ENCODE peak calls at places on chromosomes 16 and 17, in seven cellular contexts. One of them, this sample, is unnamed.

GRCh38 chr16:83143788-83144187 is 517.0 kb downstream of the CDH13 start:
- DNase-seq in upper lobe of right lung: no peak
- DNase-seq in CD8-positive, alpha-beta T cell: no peak
- DNase-seq in Peyer's patch: no peak
- DNase-seq in stomach: no peak
- DNase-seq in endothelial cell: no peak
- DNase-seq in AG09319: no peak
- DNase-seq in this sample: no peak

GRCh38 chr16:15523939-15524338 is 89.6 kb downstream of the BMERB1 start:
- DNase-seq in upper lobe of right lung: no peak
- DNase-seq in CD8-positive, alpha-beta T cell: no peak
- DNase-seq in Peyer's patch: no peak
- DNase-seq in stomach: no peak
- DNase-seq in endothelial cell: no peak
- DNase-seq in AG09319: no peak
- DNase-seq in this sample: no peak

GRCh38 chr16:64983983-64984382 is 137.9 kb downstream of the CDH11 start:
- DNase-seq in upper lobe of right lung: no peak
- DNase-seq in CD8-positive, alpha-beta T cell: no peak
- DNase-seq in Peyer's patch: no peak
- DNase-seq in stomach: no peak
- DNase-seq in endothelial cell: peak
- DNase-seq in AG09319: peak
- DNase-seq in this sample: no peak

GRCh38 chr17:35010093-35010492 is 29.8 kb downstream of the LIG3 start:
- DNase-seq in upper lobe of right lung: no peak
- DNase-seq in CD8-positive, alpha-beta T cell: no peak
- DNase-seq in Peyer's patch: no peak
- DNase-seq in stomach: no peak
- DNase-seq in endothelial cell: no peak
- DNase-seq in AG09319: no peak
- DNase-seq in this sample: no peak

GRCh38 chr17:56935461-56935860 is 21.6 kb upstream of the TRIM25 start:
- DNase-seq in upper lobe of right lung: no peak
- DNase-seq in CD8-positive, alpha-beta T cell: no peak
- DNase-seq in Peyer's patch: no peak
- DNase-seq in stomach: no peak
- DNase-seq in endothelial cell: no peak
- DNase-seq in AG09319: no peak
- DNase-seq in this sample: no peak

GRCh38 chr17:42112552-42113176 is at the start of gene DHX58:
- DNase-seq in upper lobe of right lung: peak
- DNase-seq in CD8-positive, alpha-beta T cell: peak
- DNase-seq in Peyer's patch: peak
- DNase-seq in stomach: peak
- DNase-seq in endothelial cell: no peak
- DNase-seq in AG09319: peak
- DNase-seq in this sample: no peak

GRCh38 chr16:57231821-57232350 is 13.2 kb upstream of the ARL2BP start:
- DNase-seq in upper lobe of right lung: no peak
- DNase-seq in CD8-positive, alpha-beta T cell: no peak
- DNase-seq in Peyer's patch: no peak
- DNase-seq in stomach: no peak
- DNase-seq in endothelial cell: no peak
- DNase-seq in AG09319: peak
- DNase-seq in this sample: no peak

GRCh38 chr17:79951361-79952264 is 84.1 kb downstream of the TBC1D16 start:
- DNase-seq in upper lobe of right lung: peak
- DNase-seq in CD8-positive, alpha-beta T cell: no peak
- DNase-seq in Peyer's patch: peak
- DNase-seq in stomach: peak
- DNase-seq in endothelial cell: no peak
- DNase-seq in AG09319: peak
- DNase-seq in this sample: peak

GRCh38 chr16:4800290-4801041 is 2.0 kb downstream of the ROGDI start:
- DNase-seq in upper lobe of right lung: peak
- DNase-seq in CD8-positive, alpha-beta T cell: no peak
- DNase-seq in Peyer's patch: peak
- DNase-seq in stomach: peak
- DNase-seq in endothelial cell: peak
- DNase-seq in AG09319: no peak
- DNase-seq in this sample: no peak

GRCh38 chr17:43823350-43824084 is 9.4 kb downstream of the MPP3 start:
- DNase-seq in upper lobe of right lung: peak
- DNase-seq in CD8-positive, alpha-beta T cell: no peak
- DNase-seq in Peyer's patch: no peak
- DNase-seq in stomach: peak
- DNase-seq in endothelial cell: no peak
- DNase-seq in AG09319: no peak
- DNase-seq in this sample: no peak

GRCh38 chr17:80805032-80805751 is 186.4 kb upstream of the CHMP6 start:
- DNase-seq in upper lobe of right lung: peak
- DNase-seq in CD8-positive, alpha-beta T cell: no peak
- DNase-seq in Peyer's patch: no peak
- DNase-seq in stomach: no peak
- DNase-seq in endothelial cell: no peak
- DNase-seq in AG09319: peak
- DNase-seq in this sample: no peak

GRCh38 chr17:7138800-7139381 is 24.3 kb upstream of the ASGR2 start:
- DNase-seq in upper lobe of right lung: no peak
- DNase-seq in CD8-positive, alpha-beta T cell: no peak
- DNase-seq in Peyer's patch: no peak
- DNase-seq in stomach: no peak
- DNase-seq in endothelial cell: no peak
- DNase-seq in AG09319: no peak
- DNase-seq in this sample: no peak

GRCh38 chr16:68376590-68376989 is 65.8 kb downstream of the PRMT7 start:
- DNase-seq in upper lobe of right lung: no peak
- DNase-seq in CD8-positive, alpha-beta T cell: no peak
- DNase-seq in Peyer's patch: no peak
- DNase-seq in stomach: no peak
- DNase-seq in endothelial cell: no peak
- DNase-seq in AG09319: no peak
- DNase-seq in this sample: no peak

GRCh38 chr16:80208015-80208414 is 332.8 kb upstream of the DYNLRB2 start:
- DNase-seq in upper lobe of right lung: no peak
- DNase-seq in CD8-positive, alpha-beta T cell: no peak
- DNase-seq in Peyer's patch: no peak
- DNase-seq in stomach: no peak
- DNase-seq in endothelial cell: no peak
- DNase-seq in AG09319: no peak
- DNase-seq in this sample: no peak

GRCh38 chr17:38428643-38429371 is 543 bp downstream of the ARHGAP23 start:
- DNase-seq in upper lobe of right lung: peak
- DNase-seq in CD8-positive, alpha-beta T cell: no peak
- DNase-seq in Peyer's patch: no peak
- DNase-seq in stomach: peak
- DNase-seq in endothelial cell: peak
- DNase-seq in AG09319: no peak
- DNase-seq in this sample: no peak

GRCh38 chr17:27293359-27293897 is 486 bp upstream of the WSB1 start:
- DNase-seq in upper lobe of right lung: no peak
- DNase-seq in CD8-positive, alpha-beta T cell: no peak
- DNase-seq in Peyer's patch: no peak
- DNase-seq in stomach: no peak
- DNase-seq in endothelial cell: no peak
- DNase-seq in AG09319: no peak
- DNase-seq in this sample: no peak

GRCh38 chr16:26644912-26645543 is 421.7 kb upstream of the C16orf82 start:
- DNase-seq in upper lobe of right lung: no peak
- DNase-seq in CD8-positive, alpha-beta T cell: no peak
- DNase-seq in Peyer's patch: no peak
- DNase-seq in stomach: no peak
- DNase-seq in endothelial cell: no peak
- DNase-seq in AG09319: no peak
- DNase-seq in this sample: no peak

GRCh38 chr17:9971991-9972390 is 66.9 kb upstream of the RCVRN start:
- DNase-seq in upper lobe of right lung: peak
- DNase-seq in CD8-positive, alpha-beta T cell: no peak
- DNase-seq in Peyer's patch: peak
- DNase-seq in stomach: peak
- DNase-seq in endothelial cell: no peak
- DNase-seq in AG09319: peak
- DNase-seq in this sample: no peak

GRCh38 chr16:81918927-81919326 is 92.3 kb downstream of the SDR42E1 start:
- DNase-seq in upper lobe of right lung: no peak
- DNase-seq in CD8-positive, alpha-beta T cell: no peak
- DNase-seq in Peyer's patch: no peak
- DNase-seq in stomach: no peak
- DNase-seq in endothelial cell: no peak
- DNase-seq in AG09319: no peak
- DNase-seq in this sample: no peak

GRCh38 chr17:1878419-1879121 is 48.8 kb downstream of the RPA1 start:
- DNase-seq in upper lobe of right lung: peak
- DNase-seq in CD8-positive, alpha-beta T cell: no peak
- DNase-seq in Peyer's patch: no peak
- DNase-seq in stomach: no peak
- DNase-seq in endothelial cell: no peak
- DNase-seq in AG09319: no peak
- DNase-seq in this sample: no peak

GRCh38 chr17:48954300-48954755 is 9.7 kb upstream of the SNF8 start:
- DNase-seq in upper lobe of right lung: no peak
- DNase-seq in CD8-positive, alpha-beta T cell: no peak
- DNase-seq in Peyer's patch: no peak
- DNase-seq in stomach: no peak
- DNase-seq in endothelial cell: peak
- DNase-seq in AG09319: peak
- DNase-seq in this sample: no peak

GRCh38 chr16:85520853-85521736 is 92.0 kb upstream of the GSE1 start:
- DNase-seq in upper lobe of right lung: peak
- DNase-seq in CD8-positive, alpha-beta T cell: no peak
- DNase-seq in Peyer's patch: peak
- DNase-seq in stomach: peak
- DNase-seq in endothelial cell: no peak
- DNase-seq in AG09319: no peak
- DNase-seq in this sample: no peak

GRCh38 chr16:1890024-1890700 is 18.2 kb upstream of the MEIOB start:
- DNase-seq in upper lobe of right lung: no peak
- DNase-seq in CD8-positive, alpha-beta T cell: no peak
- DNase-seq in Peyer's patch: no peak
- DNase-seq in stomach: no peak
- DNase-seq in endothelial cell: no peak
- DNase-seq in AG09319: no peak
- DNase-seq in this sample: no peak

GRCh38 chr17:12201294-12201693 is 180.6 kb downstream of the MAP2K4 start:
- DNase-seq in upper lobe of right lung: no peak
- DNase-seq in CD8-positive, alpha-beta T cell: no peak
- DNase-seq in Peyer's patch: no peak
- DNase-seq in stomach: no peak
- DNase-seq in endothelial cell: no peak
- DNase-seq in AG09319: no peak
- DNase-seq in this sample: no peak

GRCh38 chr16:22001591-22001990 is 675 bp upstream of the PDZD9 start:
- DNase-seq in upper lobe of right lung: no peak
- DNase-seq in CD8-positive, alpha-beta T cell: no peak
- DNase-seq in Peyer's patch: no peak
- DNase-seq in stomach: no peak
- DNase-seq in endothelial cell: no peak
- DNase-seq in AG09319: no peak
- DNase-seq in this sample: no peak

GRCh38 chr16:5036228-5037156 is 2.8 kb upstream of the NAGPA start:
- DNase-seq in upper lobe of right lung: no peak
- DNase-seq in CD8-positive, alpha-beta T cell: no peak
- DNase-seq in Peyer's patch: no peak
- DNase-seq in stomach: no peak
- DNase-seq in endothelial cell: no peak
- DNase-seq in AG09319: no peak
- DNase-seq in this sample: no peak

GRCh38 chr16:3964686-3965290 is 84.3 kb upstream of the CREBBP start:
- DNase-seq in upper lobe of right lung: no peak
- DNase-seq in CD8-positive, alpha-beta T cell: no peak
- DNase-seq in Peyer's patch: no peak
- DNase-seq in stomach: no peak
- DNase-seq in endothelial cell: no peak
- DNase-seq in AG09319: no peak
- DNase-seq in this sample: no peak

DNA sequence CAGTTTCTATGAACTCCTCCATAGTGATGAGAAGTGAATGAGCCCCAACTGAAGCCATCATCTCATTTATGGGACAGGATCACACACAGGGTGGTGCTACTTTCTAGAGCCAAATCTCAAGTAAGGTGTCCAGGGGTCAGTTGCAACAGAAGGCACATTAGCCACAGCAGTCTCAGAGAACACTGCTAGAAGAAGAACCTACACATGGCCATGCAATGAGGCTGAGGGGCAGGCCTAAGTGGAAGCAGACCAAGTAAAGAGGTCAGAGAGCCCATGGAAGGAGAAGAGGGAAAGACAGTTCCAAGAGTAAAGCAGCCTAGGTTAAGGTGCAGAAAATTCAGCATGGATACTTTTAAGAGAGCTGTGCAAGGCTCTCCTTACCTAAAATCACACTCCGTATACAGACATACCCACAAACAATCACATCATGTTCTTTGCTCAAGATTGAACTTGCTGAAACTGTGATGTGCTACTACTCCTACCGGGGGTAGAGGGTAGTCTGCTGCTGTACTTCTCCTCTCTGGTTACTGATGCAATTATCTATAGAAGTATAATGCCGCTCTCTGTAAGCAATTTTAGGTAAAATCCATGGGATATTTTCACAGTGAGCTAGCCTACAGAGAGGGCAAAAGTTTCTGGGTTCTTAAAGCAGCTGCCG is 1.7 kb downstream of the ABCA8 start:
- DNase-seq in upper lobe of right lung: no peak
- DNase-seq in CD8-positive, alpha-beta T cell: no peak
- DNase-seq in Peyer's patch: no peak
- DNase-seq in stomach: no peak
- DNase-seq in endothelial cell: no peak
- DNase-seq in AG09319: no peak
- DNase-seq in this sample: no peak
- TF ChIP-seq CTCF in upper lobe of right lung: no peak
- TF ChIP-seq CTCF in CD8-positive, alpha-beta T cell: no peak
- TF ChIP-seq CTCF in Peyer's patch: no peak
- TF ChIP-seq CTCF in stomach: no peak
- TF ChIP-seq CTCF in endothelial cell: no peak
- TF ChIP-seq CTCF in AG09319: no peak
- TF ChIP-seq CTCF in this sample: no peak

GRCh38 chr16:69567031-69567680 is 1.4 kb downstream of the NFAT5 start:
- DNase-seq in upper lobe of right lung: no peak
- DNase-seq in CD8-positive, alpha-beta T cell: no peak
- DNase-seq in Peyer's patch: no peak
- DNase-seq in stomach: no peak
- DNase-seq in endothelial cell: peak
- DNase-seq in AG09319: no peak
- DNase-seq in this sample: no peak
- TF ChIP-seq CTCF in upper lobe of right lung: peak
- TF ChIP-seq CTCF in CD8-positive, alpha-beta T cell: peak
- TF ChIP-seq CTCF in Peyer's patch: no peak
- TF ChIP-seq CTCF in stomach: no peak
- TF ChIP-seq CTCF in endothelial cell: no peak
- TF ChIP-seq CTCF in AG09319: peak
- TF ChIP-seq CTCF in this sample: peak

GRCh38 chr17:66426397-66427033 is 124.1 kb downstream of the PRKCA start:
- DNase-seq in upper lobe of right lung: no peak
- DNase-seq in CD8-positive, alpha-beta T cell: peak
- DNase-seq in Peyer's patch: peak
- DNase-seq in stomach: no peak
- DNase-seq in endothelial cell: no peak
- DNase-seq in AG09319: no peak
- DNase-seq in this sample: no peak
- TF ChIP-seq CTCF in upper lobe of right lung: peak
- TF ChIP-seq CTCF in CD8-positive, alpha-beta T cell: peak
- TF ChIP-seq CTCF in Peyer's patch: peak
- TF ChIP-seq CTCF in stomach: no peak
- TF ChIP-seq CTCF in endothelial cell: no peak
- TF ChIP-seq CTCF in AG09319: no peak
- TF ChIP-seq CTCF in this sample: peak

GRCh38 chr17:32445075-32445427 is 741 bp downstream of the PSMD11 start:
- DNase-seq in upper lobe of right lung: no peak
- DNase-seq in CD8-positive, alpha-beta T cell: no peak
- DNase-seq in Peyer's patch: peak
- DNase-seq in stomach: peak
- DNase-seq in endothelial cell: no peak
- DNase-seq in AG09319: no peak
- DNase-seq in this sample: no peak
- TF ChIP-seq CTCF in upper lobe of right lung: no peak
- TF ChIP-seq CTCF in CD8-positive, alpha-beta T cell: no peak
- TF ChIP-seq CTCF in Peyer's patch: no peak
- TF ChIP-seq CTCF in stomach: no peak
- TF ChIP-seq CTCF in endothelial cell: no peak
- TF ChIP-seq CTCF in AG09319: no peak
- TF ChIP-seq CTCF in this sample: no peak